ENCODE peak calls at places on chromosomes 6 and 20, in nine cellular contexts. N is stimulated activated CD4-positive, alpha-beta T cell treated with anti-CD3 and anti-CD28 coated beads, Interleukin-1b, Interleukin-23, amount 100 ng/mL, for 4 hours; A is Peyer's patch; V is effector CD4-positive, alpha-beta T cell; B is bronchial epithelial cell; I is cerebellar cortex; J is CD8-positive, alpha-beta T cell; O is foreskin keratinocyte; X is pulmonary artery endothelial cell. G is an unnamed sample.

GRCh38 chr6:14084388-14084787 is 33.2 kb upstream of the CD83 start:
- DNase-seq in X (no peak), B (no peak), I (no peak), A (no peak), V (no peak), J (no peak), N (no peak), O (no peak), G (no peak)

GRCh38 chr20:63004607-63005211 is 2.1 kb downstream of the BHLHE23 start:
- DNase-seq in A (no peak), O (no peak), B (peak), I (no peak), X (no peak), V (no peak), N (no peak), J (no peak), G (no peak)

GRCh38 chr6:49772296-49772695 is 14.8 kb downstream of the PGK2 start:
- DNase-seq in V (no peak), A (no peak), N (no peak), X (no peak), J (no peak), B (no peak), O (no peak), I (no peak), G (no peak)

GRCh38 chr20:25497586-25498279 is 87.6 kb downstream of the NINL start:
- DNase-seq in O (no peak), I (no peak), V (no peak), N (no peak), J (no peak), B (no peak), X (no peak), A (no peak), G (no peak)

GRCh38 chr6:96626749-96627353 is 63.9 kb downstream of the FHL5 start:
- DNase-seq in I (peak), B (peak), X (no peak), O (no peak), N (no peak), V (no peak), A (no peak), J (no peak), G (no peak)

GRCh38 chr6:23454090-23454998 is 671.7 kb upstream of the NRSN1 start:
- DNase-seq in I (no peak), N (no peak), A (no peak), O (peak), B (peak), V (no peak), J (no peak), X (no peak), G (no peak)

GRCh38 chr6:140789466-140789865 is 1343.3 kb upstream of the GJE1 start:
- DNase-seq in I (no peak), N (no peak), A (no peak), X (no peak), V (no peak), B (no peak), J (no peak), O (no peak), G (no peak)

GRCh38 chr6:52839124-52840055 is 1.2 kb downstream of the GSTA5 start:
- DNase-seq in X (peak), J (no peak), O (peak), N (peak), V (peak), I (peak), A (peak), B (peak), G (peak)

GRCh38 chr20:19975436-19975799 is 41.7 kb upstream of the NAA20 start:
- DNase-seq in A (no peak), X (no peak), N (no peak), J (no peak), I (peak), O (no peak), V (no peak), B (no peak), G (no peak)

GRCh38 chr20:58576590-58576944 is 61.4 kb upstream of the APCDD1L start:
- DNase-seq in J (no peak), O (no peak), A (no peak), X (no peak), V (no peak), I (no peak), B (no peak), N (no peak), G (no peak)

GRCh38 chr20:61976650-61977332 is 88.9 kb downstream of the TAF4 start:
- DNase-seq in J (no peak), A (no peak), O (no peak), I (peak), X (no peak), B (no peak), N (no peak), V (no peak), G (no peak)

GRCh38 chr20:37804584-37805566 is 98.1 kb upstream of the VSTM2L start:
- DNase-seq in O (no peak), J (no peak), B (no peak), A (no peak), I (no peak), N (no peak), X (no peak), V (no peak), G (no peak)

GRCh38 chr20:46172961-46173536 is 54.9 kb downstream of the CD40 start:
- DNase-seq in J (no peak), I (no peak), V (no peak), X (no peak), O (no peak), A (no peak), N (no peak), B (no peak), G (no peak)

GRCh38 chr6:110646951-110647910 is 168.0 kb downstream of the CDK19 start:
- DNase-seq in N (no peak), O (no peak), B (no peak), X (no peak), A (no peak), I (no peak), V (no peak), J (no peak), G (no peak)

GRCh38 chr6:148064406-148065134 is 278.1 kb upstream of the SASH1 start:
- DNase-seq in J (no peak), X (peak), B (no peak), I (no peak), N (no peak), O (no peak), A (no peak), V (no peak), G (no peak)

GRCh38 chr6:55239099-55239498 is 64.8 kb downstream of the HCRTR2 start:
- DNase-seq in X (no peak), I (no peak), V (no peak), N (no peak), O (no peak), B (no peak), J (no peak), A (no peak), G (no peak)

GRCh38 chr6:157453131-157453530 is 72.1 kb downstream of the ZDHHC14 start:
- DNase-seq in A (no peak), O (no peak), J (no peak), N (no peak), X (no peak), B (no peak), V (no peak), I (no peak), G (no peak)

GRCh38 chr6:13813621-13814175 is 659 bp downstream of the MCUR1 start:
- DNase-seq in A (peak), I (peak), V (peak), O (no peak), J (no peak), B (peak), X (no peak), N (no peak), G (peak)

GRCh38 chr6:29926795-29927427 is 15.4 kb upstream of the HLA-A start:
- DNase-seq in B (peak), N (peak), I (peak), O (no peak), J (peak), X (peak), A (peak), V (peak), G (no peak)

GRCh38 chr6:24566020-24566752 is 71.4 kb downstream of the ALDH5A1 start:
- DNase-seq in I (no peak), V (no peak), X (no peak), O (no peak), N (no peak), A (no peak), B (no peak), J (no peak), G (no peak)